ENCODE peak calls at places on chromosomes 1 and 21, in four cellular contexts. W is GM04504, V is NCI-H774, U is germinal center. I is an unnamed sample.

GRCh38 chr1:161763522-161764098 is 2.5 kb upstream of the ATF6 start:
- DNase-seq in W (no peak), V (no peak), U (peak), I (no peak)

GRCh38 chr1:67607699-67608098 is 77.3 kb upstream of the GADD45A start:
- DNase-seq in V (no peak), U (no peak), W (no peak), I (no peak)

GRCh38 chr1:93995837-93996526 is 86.8 kb upstream of the GCLM start:
- DNase-seq in U (no peak), V (no peak), W (no peak), I (no peak)

GRCh38 chr1:184289825-184290550 is 96.8 kb upstream of the C1orf21 start:
- DNase-seq in V (no peak), U (no peak), W (no peak), I (peak)

GRCh38 chr21:16522512-16522911 is 792.7 kb downstream of the USP25 start:
- DNase-seq in U (no peak), V (no peak), W (no peak), I (no peak)

GRCh38 chr1:184189361-184189760 is 137.8 kb downstream of the TSEN15 start:
- DNase-seq in U (no peak), V (no peak), W (no peak), I (peak)

GRCh38 chr1:101474039-101474665 is 237.3 kb downstream of the S1PR1 start:
- DNase-seq in V (no peak), U (peak), W (no peak), I (peak)

GRCh38 chr1:198775606-198776005 is 136.8 kb downstream of the PTPRC start:
- DNase-seq in V (no peak), W (no peak), U (no peak), I (no peak)

GRCh38 chr1:150138044-150138443 is 11.7 kb upstream of the PLEKHO1 start:
- DNase-seq in W (no peak), V (no peak), U (no peak), I (no peak)

GRCh38 chr1:53659436-53659835 is 79.5 kb downstream of the GLIS1 start:
- DNase-seq in W (no peak), V (no peak), U (no peak), I (no peak)

GRCh38 chr1:86062458-86062857 is 94.1 kb downstream of the COL24A1 start:
- DNase-seq in V (no peak), W (no peak), U (no peak), I (no peak)

GRCh38 chr1:17741052-17741451 is 14.1 kb upstream of the ACTL8 start:
- DNase-seq in U (no peak), W (no peak), V (no peak), I (no peak)

GRCh38 chr1:227795732-227796131 is 19.7 kb upstream of the PRSS38 start:
- DNase-seq in W (no peak), U (no peak), V (no peak), I (no peak)

GRCh38 chr1:153968000-153968363 is 280 bp downstream of the CREB3L4 start:
- DNase-seq in V (peak), W (no peak), U (no peak), I (peak)

GRCh38 chr1:171616586-171616985 is 5.5 kb upstream of the MYOCOS start:
- DNase-seq in U (no peak), V (no peak), W (no peak), I (no peak)

GRCh38 chr1:202944438-202944921 is 13.6 kb downstream of the ADIPOR1 start:
- DNase-seq in V (no peak), W (no peak), U (no peak), I (no peak)

GRCh38 chr21:26846036-26846931 is 1.1 kb upstream of the ADAMTS1 start:
- DNase-seq in W (no peak), U (no peak), V (no peak), I (no peak)

GRCh38 chr1:246324711-246325110 is 182.4 kb downstream of the SMYD3 start:
- DNase-seq in V (no peak), W (no peak), U (no peak), I (no peak)

GRCh38 chr1:177209357-177209756 is 38.6 kb downstream of the BRINP2 start:
- DNase-seq in W (peak), V (peak), U (no peak), I (peak)

GRCh38 chr1:233237623-233238022 is 57.9 kb downstream of the PCNX2 start:
- DNase-seq in V (no peak), U (no peak), W (no peak), I (no peak)

GRCh38 chr1:89615676-89616598 is 17.0 kb upstream of the LRRC8C start:
- DNase-seq in U (peak), W (no peak), V (no peak), I (no peak)

GRCh38 chr1:12600880-12601633 is 17.0 kb downstream of the DHRS3 start:
- DNase-seq in W (no peak), V (no peak), U (peak), I (no peak)